ENCODE peak calls at places on chromosomes 2 and 18, in nine cellular contexts. One of them, this sample, is unnamed. For H3K79me2, the result is how much of the 10 kb centered on the place peaks cover.

GRCh38 chr18:21080576-21080975 is 31.0 kb downstream of the ROCK1 start:
- DNase-seq in neural progenitor cell: no peak
- DNase-seq in hepatocyte: no peak
- DNase-seq in OCI-LY7: no peak
- DNase-seq in GM23338: no peak
- DNase-seq in HCT116: no peak
- DNase-seq in PC-3: no peak
- DNase-seq in MM.1S: no peak
- DNase-seq in GM23248: no peak
- DNase-seq in this sample: no peak

GRCh38 chr2:30665761-30666306 is 141.4 kb downstream of the CAPN13 start:
- DNase-seq in HCT116: no peak
- DNase-seq in MM.1S: no peak
- DNase-seq in GM23338: no peak
- DNase-seq in hepatocyte: no peak
- DNase-seq in neural progenitor cell: no peak
- DNase-seq in PC-3: no peak
- DNase-seq in OCI-LY7: no peak
- DNase-seq in GM23248: no peak
- DNase-seq in this sample: no peak

GRCh38 chr2:144477943-144478283 is 42.0 kb downstream of the ZEB2 start:
- DNase-seq in hepatocyte: no peak
- DNase-seq in GM23248: peak
- DNase-seq in MM.1S: no peak
- DNase-seq in GM23338: peak
- DNase-seq in PC-3: no peak
- DNase-seq in neural progenitor cell: no peak
- DNase-seq in OCI-LY7: peak
- DNase-seq in HCT116: no peak
- DNase-seq in this sample: no peak

GRCh38 chr2:158015428-158016076 is 86.1 kb upstream of the UPP2 start:
- DNase-seq in hepatocyte: no peak
- DNase-seq in OCI-LY7: no peak
- DNase-seq in neural progenitor cell: no peak
- DNase-seq in GM23248: no peak
- DNase-seq in HCT116: no peak
- DNase-seq in MM.1S: no peak
- DNase-seq in GM23338: no peak
- DNase-seq in PC-3: no peak
- DNase-seq in this sample: no peak

GRCh38 chr2:69549421-69549820 is 94.1 kb downstream of the AAK1 start:
- DNase-seq in MM.1S: no peak
- DNase-seq in PC-3: peak
- DNase-seq in neural progenitor cell: no peak
- DNase-seq in OCI-LY7: no peak
- DNase-seq in GM23248: peak
- DNase-seq in GM23338: no peak
- DNase-seq in HCT116: no peak
- DNase-seq in hepatocyte: no peak
- DNase-seq in this sample: no peak

GRCh38 chr18:27413495-27414401 is 228.6 kb upstream of the CHST9 start:
- DNase-seq in neural progenitor cell: no peak
- DNase-seq in MM.1S: no peak
- DNase-seq in GM23338: no peak
- DNase-seq in GM23248: peak
- DNase-seq in PC-3: peak
- DNase-seq in hepatocyte: peak
- DNase-seq in HCT116: no peak
- DNase-seq in OCI-LY7: no peak
- DNase-seq in this sample: no peak

GRCh38 chr2:239940861-239941570 is 84.1 kb downstream of the NDUFA10 start:
- DNase-seq in HCT116: no peak
- DNase-seq in GM23338: no peak
- DNase-seq in neural progenitor cell: no peak
- DNase-seq in GM23248: no peak
- DNase-seq in MM.1S: no peak
- DNase-seq in PC-3: no peak
- DNase-seq in OCI-LY7: no peak
- DNase-seq in hepatocyte: no peak
- DNase-seq in this sample: no peak

GRCh38 chr2:106963156-106963555 is 77.2 kb upstream of the ST6GAL2 start:
- DNase-seq in HCT116: no peak
- DNase-seq in neural progenitor cell: no peak
- DNase-seq in GM23338: no peak
- DNase-seq in GM23248: peak
- DNase-seq in PC-3: no peak
- DNase-seq in MM.1S: no peak
- DNase-seq in OCI-LY7: no peak
- DNase-seq in hepatocyte: no peak
- DNase-seq in this sample: no peak

GRCh38 chr2:167438206-167438605 is 549.9 kb downstream of the XIRP2 start:
- DNase-seq in PC-3: peak
- DNase-seq in HCT116: no peak
- DNase-seq in neural progenitor cell: no peak
- DNase-seq in OCI-LY7: no peak
- DNase-seq in hepatocyte: peak
- DNase-seq in MM.1S: no peak
- DNase-seq in GM23248: peak
- DNase-seq in GM23338: peak
- DNase-seq in this sample: no peak

GRCh38 chr2:1736997-1737480 is 7.3 kb downstream of the PXDN start:
- DNase-seq in hepatocyte: no peak
- DNase-seq in PC-3: peak
- DNase-seq in HCT116: no peak
- DNase-seq in GM23338: no peak
- DNase-seq in OCI-LY7: no peak
- DNase-seq in GM23248: peak
- DNase-seq in neural progenitor cell: no peak
- DNase-seq in MM.1S: no peak
- DNase-seq in this sample: peak

GRCh38 chr2:219182331-219183150 is 4.5 kb downstream of the RETREG2 start:
- DNase-seq in HCT116: no peak
- DNase-seq in GM23248: no peak
- DNase-seq in neural progenitor cell: no peak
- DNase-seq in PC-3: no peak
- DNase-seq in OCI-LY7: no peak
- DNase-seq in hepatocyte: no peak
- DNase-seq in GM23338: no peak
- DNase-seq in MM.1S: no peak
- DNase-seq in this sample: no peak

GRCh38 chr18:79379251-79379905 is 16.4 kb upstream of the NFATC1 start:
- DNase-seq in MM.1S: no peak
- DNase-seq in GM23248: no peak
- DNase-seq in OCI-LY7: no peak
- DNase-seq in PC-3: no peak
- DNase-seq in HCT116: no peak
- DNase-seq in hepatocyte: no peak
- DNase-seq in GM23338: no peak
- DNase-seq in neural progenitor cell: no peak
- DNase-seq in this sample: no peak

GRCh38 chr2:177622516-177622915 is 229.9 kb downstream of the AGPS start:
- DNase-seq in MM.1S: no peak
- DNase-seq in GM23338: peak
- DNase-seq in neural progenitor cell: peak
- DNase-seq in PC-3: peak
- DNase-seq in HCT116: peak
- DNase-seq in hepatocyte: peak
- DNase-seq in GM23248: no peak
- DNase-seq in OCI-LY7: no peak
- DNase-seq in this sample: no peak

DNA sequence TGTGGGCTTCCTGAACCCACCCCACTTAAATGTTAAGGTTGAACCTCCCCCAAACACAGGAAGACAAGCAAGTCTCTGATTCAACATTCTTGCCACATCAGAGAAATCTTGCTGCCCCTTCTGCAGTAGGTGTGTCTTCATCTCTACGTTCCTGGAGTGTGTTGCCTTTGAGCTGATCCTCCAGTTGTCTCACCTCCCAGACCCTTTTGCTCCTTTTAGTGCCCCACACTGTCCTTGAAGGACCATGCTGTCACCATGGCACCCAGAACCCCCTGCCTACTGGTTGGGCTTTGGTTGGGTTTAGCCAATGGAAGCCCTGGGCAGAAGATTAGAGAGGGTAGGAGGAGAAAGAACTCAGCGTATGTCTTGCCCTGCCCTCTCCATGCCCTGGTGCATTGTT is 10.7 kb downstream of the CAB39 start:
- DNase-seq in MM.1S: no peak
- DNase-seq in OCI-LY7: no peak
- DNase-seq in HCT116: no peak
- DNase-seq in neural progenitor cell: no peak
- DNase-seq in PC-3: no peak
- DNase-seq in GM23248: peak
- DNase-seq in GM23338: no peak
- DNase-seq in hepatocyte: no peak
- DNase-seq in this sample: no peak
- TF ChIP-seq EZH2phosphoT487 in MM.1S: no peak
- TF ChIP-seq EZH2phosphoT487 in OCI-LY7: no peak
- TF ChIP-seq EZH2phosphoT487 in HCT116: no peak
- TF ChIP-seq EZH2phosphoT487 in neural progenitor cell: no peak
- TF ChIP-seq EZH2phosphoT487 in PC-3: no peak
- TF ChIP-seq EZH2phosphoT487 in GM23248: no peak
- TF ChIP-seq EZH2phosphoT487 in GM23338: no peak
- TF ChIP-seq EZH2phosphoT487 in hepatocyte: no peak
- TF ChIP-seq EZH2phosphoT487 in this sample: no peak

DNA sequence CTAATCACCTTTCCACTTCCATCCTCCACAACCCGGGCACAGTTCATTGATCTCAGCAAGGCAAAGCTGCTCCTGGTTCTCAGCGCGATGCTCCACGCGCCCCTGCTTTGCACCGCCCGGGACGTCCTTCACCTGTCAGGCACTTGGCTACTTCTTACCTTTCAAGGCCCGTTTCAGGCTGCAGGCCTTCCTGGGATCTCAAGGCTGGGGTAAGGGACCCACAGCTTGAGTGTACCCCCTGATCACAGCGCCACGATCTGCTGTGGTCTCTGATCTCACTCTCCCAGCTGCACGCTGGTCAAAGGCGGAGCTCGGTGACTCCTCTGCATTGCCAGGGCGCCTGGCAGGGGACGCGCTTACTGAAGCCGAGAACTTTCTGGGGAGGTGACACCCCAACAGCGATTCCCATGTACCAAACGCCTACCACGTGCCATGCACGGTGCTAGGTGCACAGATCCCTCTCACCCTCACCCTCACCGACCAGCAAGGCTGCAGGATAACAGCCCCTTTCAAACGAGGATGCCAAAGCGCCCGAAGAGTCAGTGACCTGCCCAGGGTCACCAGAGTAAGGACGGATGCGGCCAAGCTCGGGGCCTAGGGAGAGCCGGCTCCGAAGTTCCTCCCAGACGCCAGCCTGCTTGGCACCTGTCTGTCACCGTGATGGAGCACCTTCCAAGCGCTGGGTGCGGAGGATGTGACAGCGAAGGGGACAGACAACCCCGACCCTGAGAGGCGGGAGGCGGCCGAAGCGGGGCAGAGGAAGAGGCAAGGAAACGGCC is 818 bp downstream of the ITGB1BP1 start:
- DNase-seq in neural progenitor cell: peak
- DNase-seq in PC-3: peak
- DNase-seq in HCT116: peak
- DNase-seq in MM.1S: peak
- DNase-seq in GM23338: peak
- DNase-seq in GM23248: peak
- DNase-seq in hepatocyte: peak
- DNase-seq in OCI-LY7: peak
- DNase-seq in this sample: peak
- H3K79me2 ChIP-seq in neural progenitor cell: under half
- H3K79me2 ChIP-seq in PC-3: half or more
- H3K79me2 ChIP-seq in HCT116: half or more
- H3K79me2 ChIP-seq in MM.1S: half or more
- H3K79me2 ChIP-seq in GM23338: half or more
- H3K79me2 ChIP-seq in GM23248: half or more
- H3K79me2 ChIP-seq in hepatocyte: half or more
- H3K79me2 ChIP-seq in OCI-LY7: half or more
- H3K79me2 ChIP-seq in this sample: half or more

GRCh38 chr18:23682045-23682444 is 7.2 kb upstream of the LAMA3 start:
- DNase-seq in HCT116: no peak
- DNase-seq in MM.1S: no peak
- DNase-seq in neural progenitor cell: no peak
- DNase-seq in hepatocyte: no peak
- DNase-seq in PC-3: no peak
- DNase-seq in GM23338: no peak
- DNase-seq in OCI-LY7: no peak
- DNase-seq in GM23248: no peak
- DNase-seq in this sample: no peak

GRCh38 chr18:23683155-23683554 is 6.1 kb upstream of the LAMA3 start:
- DNase-seq in GM23248: no peak
- DNase-seq in neural progenitor cell: no peak
- DNase-seq in HCT116: no peak
- DNase-seq in OCI-LY7: no peak
- DNase-seq in GM23338: no peak
- DNase-seq in PC-3: no peak
- DNase-seq in MM.1S: no peak
- DNase-seq in hepatocyte: no peak
- DNase-seq in this sample: no peak

GRCh38 chr18:23683671-23684070 is 5.6 kb upstream of the LAMA3 start:
- DNase-seq in HCT116: no peak
- DNase-seq in neural progenitor cell: no peak
- DNase-seq in hepatocyte: no peak
- DNase-seq in MM.1S: no peak
- DNase-seq in PC-3: peak
- DNase-seq in GM23248: peak
- DNase-seq in GM23338: no peak
- DNase-seq in OCI-LY7: no peak
- DNase-seq in this sample: no peak

GRCh38 chr18:23684515-23685197 is 4.6 kb upstream of the LAMA3 start:
- DNase-seq in hepatocyte: no peak
- DNase-seq in GM23248: peak
- DNase-seq in OCI-LY7: no peak
- DNase-seq in GM23338: no peak
- DNase-seq in HCT116: no peak
- DNase-seq in neural progenitor cell: no peak
- DNase-seq in MM.1S: no peak
- DNase-seq in PC-3: peak
- DNase-seq in this sample: no peak

GRCh38 chr18:23682472-23682871 is 6.8 kb upstream of the LAMA3 start:
- DNase-seq in HCT116: no peak
- DNase-seq in neural progenitor cell: no peak
- DNase-seq in PC-3: no peak
- DNase-seq in hepatocyte: no peak
- DNase-seq in MM.1S: no peak
- DNase-seq in GM23248: no peak
- DNase-seq in GM23338: no peak
- DNase-seq in OCI-LY7: no peak
- DNase-seq in this sample: no peak
- H3K27ac ChIP-seq in HCT116: no peak
- H3K27ac ChIP-seq in neural progenitor cell: no peak
- H3K27ac ChIP-seq in PC-3: no peak
- H3K27ac ChIP-seq in hepatocyte: no peak
- H3K27ac ChIP-seq in MM.1S: no peak
- H3K27ac ChIP-seq in GM23248: no peak
- H3K27ac ChIP-seq in GM23338: no peak
- H3K27ac ChIP-seq in OCI-LY7: no peak
- H3K27ac ChIP-seq in this sample: no peak

DNA sequence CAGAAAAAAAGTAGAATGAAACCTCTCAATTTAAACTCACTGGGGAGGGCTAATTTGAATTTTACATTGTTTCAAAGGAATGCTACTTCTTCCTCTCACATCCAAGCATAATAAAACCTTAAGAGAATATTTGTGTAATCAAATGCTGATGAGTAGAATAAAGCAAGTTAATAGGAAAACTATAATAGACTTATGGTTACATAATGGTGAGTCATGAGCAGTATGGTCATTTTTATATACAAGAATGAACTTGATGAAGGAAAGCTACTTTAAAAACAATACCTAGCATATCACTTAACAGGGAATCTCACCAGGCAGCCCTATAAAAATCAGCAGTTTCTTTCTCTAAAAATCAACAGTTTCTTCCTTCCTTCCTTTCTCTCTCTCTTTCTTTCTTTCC is 80.3 kb downstream of the VSNL1 start:
- DNase-seq in HCT116: no peak
- DNase-seq in OCI-LY7: no peak
- DNase-seq in MM.1S: no peak
- DNase-seq in hepatocyte: no peak
- DNase-seq in PC-3: peak
- DNase-seq in neural progenitor cell: no peak
- DNase-seq in GM23338: no peak
- DNase-seq in GM23248: peak
- DNase-seq in this sample: no peak
- TF ChIP-seq EZH2phosphoT487 in HCT116: no peak
- TF ChIP-seq EZH2phosphoT487 in OCI-LY7: no peak
- TF ChIP-seq EZH2phosphoT487 in MM.1S: no peak
- TF ChIP-seq EZH2phosphoT487 in hepatocyte: no peak
- TF ChIP-seq EZH2phosphoT487 in PC-3: no peak
- TF ChIP-seq EZH2phosphoT487 in neural progenitor cell: no peak
- TF ChIP-seq EZH2phosphoT487 in GM23338: no peak
- TF ChIP-seq EZH2phosphoT487 in GM23248: no peak
- TF ChIP-seq EZH2phosphoT487 in this sample: no peak

This sample was measured in SK-N-SH.